ENCODE peak calls at places on chromosomes 11 and 22, in seven cellular contexts. C is type B pancreatic cell, E is AG10803, F is fibroblast of mammary gland, V is body of pancreas, T is nephron progenitor cell, O is WTC11. D is an unnamed sample.

GRCh38 chr22:36026741-36027140 is 1.9 kb downstream of the RBFOX2 start:
- DNase-seq in C (no peak), E (peak; percentile 58), F (peak; percentile 59), V (no peak), T (no peak), O (no peak), D (no peak)

GRCh38 chr22:48156603-48157355 is 1394.3 kb downstream of the TBC1D22A start:
- DNase-seq in C (no peak), E (no peak), F (no peak), V (no peak), T (no peak), O (no peak), D (no peak)

GRCh38 chr22:46052331-46052771 is 75.4 kb upstream of the WNT7B start:
- DNase-seq in C (no peak), E (peak; percentile 43), F (no peak), V (no peak), T (no peak), O (peak; percentile 3), D (no peak)

GRCh38 chr22:42960146-42960509 is 54.8 kb downstream of the PACSIN2 start:
- DNase-seq in C (no peak), E (no peak), F (no peak), V (peak; percentile 42), T (no peak), O (no peak), D (no peak)

GRCh38 chr11:106468091-106468490 is 390.6 kb downstream of the AASDHPPT start:
- DNase-seq in C (no peak), E (peak; percentile 22), F (peak; percentile 66), V (no peak), T (no peak), O (no peak), D (no peak)

GRCh38 chr11:46745995-46746394 is 27.0 kb downstream of the F2 start:
- DNase-seq in C (no peak), E (no peak), F (no peak), V (no peak), T (no peak), O (no peak), D (no peak)

GRCh38 chr11:1632053-1632714 is 2.6 kb downstream of the KRTAP5-5 start:
- DNase-seq in C (no peak), E (no peak), F (no peak), V (peak; percentile 81), T (no peak), O (no peak), D (no peak)

GRCh38 chr22:35212020-35212419 is 45.3 kb upstream of the HMGXB4 start:
- DNase-seq in C (no peak), E (peak; percentile 27), F (peak; percentile 50), V (peak; percentile 42), T (no peak), O (no peak), D (no peak)

GRCh38 chr11:45766469-45766868 is 38.5 kb upstream of the SLC35C1 start:
- DNase-seq in C (peak; percentile 47), E (no peak), F (no peak), V (no peak), T (no peak), O (no peak), D (no peak)

GRCh38 chr22:36332623-36333331 is 55.0 kb downstream of the MYH9 start:
- DNase-seq in C (no peak), E (peak; percentile 42), F (peak; percentile 91), V (peak; percentile 73), T (peak; percentile 18), O (peak; percentile 44), D (no peak)

GRCh38 chr11:2655834-2656622 is 43.8 kb downstream of the KCNQ1OT1 start:
- DNase-seq in C (no peak), E (peak; percentile 33), F (peak; percentile 42), V (peak; percentile 33), T (no peak), O (no peak), D (no peak)

GRCh38 chr22:37273126-37273845 is 9.0 kb upstream of the CYTH4 start:
- DNase-seq in C (no peak), E (peak; percentile 59), F (peak; percentile 78), V (no peak), T (no peak), O (no peak), D (no peak)

GRCh38 chr22:40451230-40451629 is 80.8 kb downstream of the SGSM3 start:
- DNase-seq in C (no peak), E (peak; percentile 75), F (no peak), V (no peak), T (no peak), O (no peak), D (no peak)

GRCh38 chr22:36757608-36758220 is 18.2 kb downstream of the IFT27 start:
- DNase-seq in C (peak; percentile 82), E (peak; percentile 73), F (peak; percentile 69), V (peak; percentile 85), T (peak; percentile 85), O (peak; percentile 93), D (peak; percentile 88)

GRCh38 chr11:99424313-99425084 is 403.8 kb downstream of the CNTN5 start:
- DNase-seq in C (no peak), E (no peak), F (no peak), V (no peak), T (no peak), O (no peak), D (no peak)

GRCh38 chr22:20580179-20580578 is 72.8 kb downstream of the MED15 start:
- DNase-seq in C (no peak), E (no peak), F (no peak), V (no peak), T (no peak), O (no peak), D (no peak)

GRCh38 chr22:30381250-30381649 is 6.0 kb downstream of the RNF215 start:
- DNase-seq in C (no peak), E (no peak), F (no peak), V (no peak), T (no peak), O (no peak), D (no peak)

GRCh38 chr11:103464420-103464819 is 355.2 kb downstream of the DYNC2H1 start:
- DNase-seq in C (no peak), E (no peak), F (no peak), V (no peak), T (no peak), O (no peak), D (no peak)
- TF ChIP-seq CTCF in C (no peak), E (no peak), F (peak; percentile 13), V (no peak), T (no peak), O (no peak), D (no peak)

GRCh38 chr22:18929459-18929858 is 6.6 kb downstream of the PRODH start:
- DNase-seq in C (no peak), E (no peak), F (no peak), V (no peak), T (no peak), O (no peak), D (peak; percentile 73)

GRCh38 chr22:18927020-18927419 is 9.1 kb downstream of the PRODH start:
- DNase-seq in C (no peak), E (no peak), F (no peak), V (no peak), T (no peak), O (no peak), D (no peak)

GRCh38 chr22:18927573-18927972 is 8.5 kb downstream of the PRODH start:
- DNase-seq in C (no peak), E (no peak), F (no peak), V (no peak), T (no peak), O (no peak), D (no peak)

DNA sequence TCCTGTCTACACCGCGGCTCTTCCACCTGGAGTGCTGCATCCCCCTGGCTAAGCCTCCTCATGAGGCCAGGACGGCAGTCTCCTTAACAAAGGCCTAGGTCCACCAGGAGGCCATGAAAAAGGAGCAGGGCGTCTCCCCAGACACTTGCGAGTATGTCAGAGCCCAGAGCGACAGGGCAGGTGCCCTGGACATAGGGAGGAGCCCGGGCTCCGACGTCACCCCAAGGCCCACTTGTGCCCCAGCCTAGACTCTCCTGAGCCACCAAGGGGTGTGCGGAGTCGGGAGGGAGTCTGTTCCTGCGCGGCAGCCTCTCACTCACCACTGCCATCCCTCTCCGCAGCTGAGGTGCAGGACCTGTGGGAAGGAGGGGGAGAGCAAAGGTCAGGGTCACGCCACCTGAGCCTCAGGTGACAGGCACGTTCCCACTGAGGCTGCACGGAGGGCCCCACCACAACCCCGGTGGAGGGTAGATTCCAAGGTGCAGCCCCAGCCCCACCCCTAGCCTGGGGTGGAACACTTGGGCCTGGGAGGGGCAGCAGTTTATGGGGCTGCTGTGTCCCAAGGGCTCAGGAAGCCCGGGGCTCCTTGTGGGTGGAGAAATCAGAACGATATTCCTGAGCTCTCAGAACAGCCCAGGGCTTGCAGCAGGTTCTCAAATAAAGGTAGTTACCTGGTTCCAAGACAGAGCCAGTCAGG is 10.6 kb downstream of the PRODH start:
- DNase-seq in C (no peak), E (no peak), F (no peak), V (no peak), T (no peak), O (no peak), D (no peak)
- TF ChIP-seq CTCF in C (no peak), E (no peak), F (no peak), V (no peak), T (no peak), O (no peak), D (no peak)

GRCh38 chr11:112878228-112878627 is 83.0 kb upstream of the NCAM1 start:
- DNase-seq in C (no peak), E (no peak), F (no peak), V (no peak), T (peak; percentile 11), O (no peak), D (no peak)
- TF ChIP-seq CTCF in C (no peak), E (no peak), F (no peak), V (no peak), T (no peak), O (no peak), D (no peak)

GRCh38 chr11:33987545-33987944 is 64.0 kb upstream of the CAPRIN1 start:
- DNase-seq in C (no peak), E (no peak), F (no peak), V (no peak), T (no peak), O (no peak), D (no peak)

GRCh38 chr11:33980896-33981295 is 70.6 kb upstream of the CAPRIN1 start:
- DNase-seq in C (no peak), E (no peak), F (no peak), V (no peak), T (no peak), O (no peak), D (no peak)

GRCh38 chr11:33987975-33988580 is 63.5 kb upstream of the CAPRIN1 start:
- DNase-seq in C (no peak), E (peak; percentile 84), F (peak; percentile 78), V (peak; percentile 80), T (peak; percentile 45), O (peak; percentile 82), D (no peak)

GRCh38 chr11:33982661-33983060 is 68.9 kb upstream of the CAPRIN1 start:
- DNase-seq in C (no peak), E (no peak), F (no peak), V (no peak), T (no peak), O (no peak), D (no peak)

DNA sequence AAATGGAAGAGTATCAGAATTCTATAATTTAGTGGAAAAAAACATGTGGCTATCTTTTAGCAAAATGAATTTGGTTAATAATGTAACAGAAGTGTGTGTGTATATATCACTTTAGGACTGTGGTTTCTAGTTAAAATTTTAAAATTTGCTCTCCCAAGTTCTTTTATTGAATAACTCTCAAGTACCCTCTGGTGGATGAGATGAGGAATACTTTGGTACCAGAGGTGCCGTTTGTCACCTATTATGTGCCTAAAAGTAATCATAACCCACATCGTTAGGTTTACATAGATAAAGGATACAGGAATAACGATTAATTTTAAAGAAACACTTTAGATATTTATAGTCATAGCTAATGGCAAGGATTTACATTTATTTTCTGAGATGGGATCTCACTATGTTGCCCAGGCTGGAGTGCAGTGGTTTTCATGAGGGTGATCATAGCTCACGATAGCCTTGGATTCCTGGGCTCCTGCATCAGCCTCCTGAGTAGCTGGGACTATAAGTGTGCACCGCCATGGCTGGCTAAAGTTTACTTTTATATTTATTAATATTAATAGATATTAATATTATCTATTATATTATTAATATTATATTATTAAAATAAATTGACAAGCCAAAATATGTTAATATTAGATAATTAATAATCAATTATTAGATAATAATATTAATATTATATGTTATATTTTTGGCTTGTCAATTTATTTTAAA is 66.7 kb upstream of the CAPRIN1 start:
- DNase-seq in C (no peak), E (no peak), F (peak; percentile 9), V (no peak), T (no peak), O (no peak), D (no peak)
- TF ChIP-seq CTCF in C (peak; percentile 42), E (peak; percentile 43), F (peak; percentile 18), V (no peak), T (no peak), O (no peak), D (peak; percentile 29)